ENCODE peak calls at places on chromosomes 12 and 14, in four cellular contexts. One of them, this sample, is unnamed.

GRCh38 chr12:76764856-76765255 is 941 bp downstream of the ZDHHC17 start:
- DNase-seq in neural crest cell: peak; percentile 3
- DNase-seq in AG04449: no peak
- DNase-seq in OCI-LY7: peak; percentile 14
- DNase-seq in this sample: peak; percentile 6

GRCh38 chr12:59689776-59690175 is 93.9 kb downstream of the SLC16A7 start:
- DNase-seq in neural crest cell: no peak
- DNase-seq in AG04449: no peak
- DNase-seq in OCI-LY7: no peak
- DNase-seq in this sample: no peak

GRCh38 chr12:74490390-74491064 is 47.1 kb upstream of the ATXN7L3B start:
- DNase-seq in OCI-LY7: no peak
- DNase-seq in AG04449: no peak
- DNase-seq in neural crest cell: no peak
- DNase-seq in this sample: no peak

GRCh38 chr14:69716483-69717187 is 50.3 kb upstream of the SRSF5 start:
- DNase-seq in neural crest cell: no peak
- DNase-seq in OCI-LY7: no peak
- DNase-seq in AG04449: peak; percentile 84
- DNase-seq in this sample: peak; percentile 91

GRCh38 chr12:127381043-127381668 is 885.8 kb upstream of the TMEM132C start:
- DNase-seq in neural crest cell: peak; percentile 69
- DNase-seq in OCI-LY7: peak; percentile 24
- DNase-seq in AG04449: no peak
- DNase-seq in this sample: no peak

GRCh38 chr12:40697566-40698257 is 5.5 kb downstream of the CNTN1 start:
- DNase-seq in neural crest cell: no peak
- DNase-seq in OCI-LY7: no peak
- DNase-seq in AG04449: no peak
- DNase-seq in this sample: no peak

GRCh38 chr14:63896278-63896720 is 43.5 kb downstream of the SYNE2 start:
- DNase-seq in OCI-LY7: no peak
- DNase-seq in AG04449: peak; percentile 33
- DNase-seq in neural crest cell: no peak
- DNase-seq in this sample: peak; percentile 84

GRCh38 chr12:33267641-33268040 is 172.0 kb downstream of the SYT10 start:
- DNase-seq in AG04449: no peak
- DNase-seq in OCI-LY7: no peak
- DNase-seq in neural crest cell: no peak
- DNase-seq in this sample: no peak

GRCh38 chr12:52053570-52054209 is 2.4 kb downstream of the NR4A1 start:
- DNase-seq in OCI-LY7: no peak
- DNase-seq in neural crest cell: no peak
- DNase-seq in AG04449: no peak
- DNase-seq in this sample: no peak

GRCh38 chr12:85865905-85866304 is 8.2 kb upstream of the NTS start:
- DNase-seq in OCI-LY7: no peak
- DNase-seq in neural crest cell: no peak
- DNase-seq in AG04449: no peak
- DNase-seq in this sample: peak; percentile 20

GRCh38 chr12:115946867-115947695 is 330.4 kb downstream of the MED13L start:
- DNase-seq in OCI-LY7: no peak
- DNase-seq in AG04449: no peak
- DNase-seq in neural crest cell: no peak
- DNase-seq in this sample: no peak

GRCh38 chr14:65203574-65203973 is 101.3 kb upstream of the MAX start:
- DNase-seq in neural crest cell: no peak
- DNase-seq in OCI-LY7: no peak
- DNase-seq in AG04449: no peak
- DNase-seq in this sample: no peak

GRCh38 chr12:71662861-71663560 is 637 bp downstream of the ZFC3H1 start:
- DNase-seq in OCI-LY7: peak; percentile 64
- DNase-seq in AG04449: no peak
- DNase-seq in neural crest cell: peak; percentile 46
- DNase-seq in this sample: peak; percentile 46

GRCh38 chr12:3490848-3491382 is at the start of gene PRMT8:
- DNase-seq in OCI-LY7: no peak
- DNase-seq in AG04449: no peak
- DNase-seq in neural crest cell: peak; percentile 48
- DNase-seq in this sample: peak; percentile 5

GRCh38 chr12:107564946-107565345 is 120.7 kb upstream of the PWP1 start:
- DNase-seq in OCI-LY7: peak; percentile 36
- DNase-seq in AG04449: no peak
- DNase-seq in neural crest cell: no peak
- DNase-seq in this sample: peak; percentile 27

GRCh38 chr14:89617471-89618291 is 200.6 kb upstream of the FOXN3 start:
- DNase-seq in AG04449: no peak
- DNase-seq in OCI-LY7: peak; percentile 63
- DNase-seq in neural crest cell: peak; percentile 6
- DNase-seq in this sample: peak; percentile 40

GRCh38 chr12:1619599-1619998 is 9.4 kb upstream of the WNT5B start:
- DNase-seq in OCI-LY7: no peak
- DNase-seq in AG04449: no peak
- DNase-seq in neural crest cell: no peak
- DNase-seq in this sample: no peak

GRCh38 chr14:79510659-79511058 is 700.6 kb downstream of the DIO2 start:
- DNase-seq in neural crest cell: no peak
- DNase-seq in AG04449: peak; percentile 84
- DNase-seq in OCI-LY7: no peak
- DNase-seq in this sample: peak; percentile 88

GRCh38 chr12:52063081-52063985 is 6.4 kb upstream of the ATG101 start:
- DNase-seq in OCI-LY7: no peak
- DNase-seq in AG04449: no peak
- DNase-seq in neural crest cell: no peak
- DNase-seq in this sample: no peak

GRCh38 chr12:89247962-89248361 is 104.3 kb downstream of the DUSP6 start:
- DNase-seq in OCI-LY7: no peak
- DNase-seq in AG04449: no peak
- DNase-seq in neural crest cell: no peak
- DNase-seq in this sample: no peak

GRCh38 chr12:76558684-76559276 is 791 bp downstream of the OSBPL8 start:
- DNase-seq in neural crest cell: peak; percentile 23
- DNase-seq in AG04449: no peak
- DNase-seq in OCI-LY7: peak; percentile 71
- DNase-seq in this sample: no peak

GRCh38 chr14:85909581-85909980 is 379.6 kb downstream of the FLRT2 start:
- DNase-seq in AG04449: no peak
- DNase-seq in neural crest cell: no peak
- DNase-seq in OCI-LY7: no peak
- DNase-seq in this sample: no peak

GRCh38 chr14:58560208-58560607 is 77.6 kb upstream of the DACT1 start:
- DNase-seq in OCI-LY7: no peak
- DNase-seq in neural crest cell: no peak
- DNase-seq in AG04449: no peak
- DNase-seq in this sample: no peak

GRCh38 chr14:94217116-94217515 is 43.0 kb downstream of the PPP4R4 start:
- DNase-seq in neural crest cell: no peak
- DNase-seq in OCI-LY7: no peak
- DNase-seq in AG04449: no peak
- DNase-seq in this sample: no peak

GRCh38 chr12:79006306-79006705 is 141.7 kb downstream of the SYT1 start:
- DNase-seq in AG04449: no peak
- DNase-seq in OCI-LY7: no peak
- DNase-seq in neural crest cell: no peak
- DNase-seq in this sample: peak; percentile 2

GRCh38 chr14:76682367-76682766 is 78.9 kb upstream of the VASH1 start:
- DNase-seq in neural crest cell: no peak
- DNase-seq in OCI-LY7: no peak
- DNase-seq in AG04449: no peak
- DNase-seq in this sample: no peak

GRCh38 chr12:7989827-7990491 is 42.6 kb upstream of the FOXJ2 start:
- DNase-seq in AG04449: no peak
- DNase-seq in OCI-LY7: no peak
- DNase-seq in neural crest cell: no peak
- DNase-seq in this sample: no peak

GRCh38 chr12:14577344-14577743 is 9.7 kb upstream of the PLBD1 start:
- DNase-seq in OCI-LY7: peak; percentile 79
- DNase-seq in neural crest cell: no peak
- DNase-seq in AG04449: no peak
- DNase-seq in this sample: peak; percentile 4

GRCh38 chr12:12562016-12562483 is 613 bp downstream of the DUSP16 start:
- DNase-seq in neural crest cell: peak; percentile 25
- DNase-seq in AG04449: no peak
- DNase-seq in OCI-LY7: peak; percentile 46
- DNase-seq in this sample: no peak

GRCh38 chr12:7012024-7012607 is 6.2 kb downstream of the LPCAT3 start:
- DNase-seq in OCI-LY7: no peak
- DNase-seq in neural crest cell: no peak
- DNase-seq in AG04449: no peak
- DNase-seq in this sample: no peak

GRCh38 chr14:68306934-68307758 is 485.7 kb downstream of the ZFP36L1 start:
- DNase-seq in OCI-LY7: no peak
- DNase-seq in neural crest cell: no peak
- DNase-seq in AG04449: no peak
- DNase-seq in this sample: no peak

GRCh38 chr12:50533203-50533584 is 28.4 kb downstream of the DIP2B start:
- DNase-seq in OCI-LY7: no peak
- DNase-seq in neural crest cell: no peak
- DNase-seq in AG04449: no peak
- DNase-seq in this sample: no peak

GRCh38 chr14:52314521-52315354 is 626 bp downstream of the PTGER2 start:
- DNase-seq in AG04449: no peak
- DNase-seq in OCI-LY7: no peak
- DNase-seq in neural crest cell: peak; percentile 9
- DNase-seq in this sample: peak; percentile 14

GRCh38 chr12:46419675-46420074 is 47.1 kb upstream of the SLC38A2 start:
- DNase-seq in OCI-LY7: no peak
- DNase-seq in AG04449: no peak
- DNase-seq in neural crest cell: no peak
- DNase-seq in this sample: no peak

GRCh38 chr12:132561784-132562156 is 48.6 kb downstream of the LRCOL1 start:
- DNase-seq in neural crest cell: peak; percentile 48
- DNase-seq in OCI-LY7: peak; percentile 48
- DNase-seq in AG04449: no peak
- DNase-seq in this sample: no peak

GRCh38 chr12:57735952-57736742 is 2.4 kb downstream of the AGAP2 start:
- DNase-seq in neural crest cell: peak; percentile 39
- DNase-seq in OCI-LY7: no peak
- DNase-seq in AG04449: no peak
- DNase-seq in this sample: no peak
- TF ChIP-seq CTCF in neural crest cell: peak; percentile 29
- TF ChIP-seq CTCF in OCI-LY7: no peak
- TF ChIP-seq CTCF in AG04449: peak; percentile 68
- TF ChIP-seq CTCF in this sample: peak; percentile 63

GRCh38 chr12:29552324-29552927 is 54.9 kb upstream of the OVCH1 start:
- DNase-seq in AG04449: no peak
- DNase-seq in neural crest cell: peak; percentile 76
- DNase-seq in OCI-LY7: peak; percentile 42
- DNase-seq in this sample: peak; percentile 40
- TF ChIP-seq CTCF in AG04449: peak; percentile 84
- TF ChIP-seq CTCF in neural crest cell: peak; percentile 100
- TF ChIP-seq CTCF in OCI-LY7: peak; percentile 88
- TF ChIP-seq CTCF in this sample: peak; percentile 97

DNA sequence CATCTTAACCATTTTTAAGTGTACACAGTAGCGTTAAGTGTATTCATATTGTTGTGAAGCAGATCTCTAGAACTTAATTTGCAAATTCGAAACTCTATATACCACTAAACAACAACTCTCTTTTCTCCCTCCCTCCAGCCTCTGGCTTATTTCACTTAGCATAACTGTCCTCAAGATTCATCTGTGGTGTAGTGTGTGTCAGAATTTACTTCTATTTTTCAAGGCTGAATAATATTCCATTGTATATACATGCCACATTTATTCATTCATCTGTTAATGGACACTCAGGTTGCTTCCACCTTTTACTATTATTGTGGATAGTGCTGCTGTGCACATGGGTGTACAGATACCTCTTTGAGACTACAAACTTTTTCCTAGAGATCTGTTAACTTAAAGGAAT is 26.5 kb downstream of the VRK1 start:
- DNase-seq in AG04449: no peak
- DNase-seq in neural crest cell: no peak
- DNase-seq in OCI-LY7: no peak
- DNase-seq in this sample: no peak
- TF ChIP-seq CTCF in AG04449: no peak
- TF ChIP-seq CTCF in neural crest cell: no peak
- TF ChIP-seq CTCF in OCI-LY7: no peak
- TF ChIP-seq CTCF in this sample: no peak

GRCh38 chr14:20818861-20819260 is 16.2 kb upstream of the RNASE1 start:
- DNase-seq in OCI-LY7: no peak
- DNase-seq in AG04449: no peak
- DNase-seq in neural crest cell: no peak
- DNase-seq in this sample: no peak
- TF ChIP-seq CTCF in OCI-LY7: peak; percentile 54
- TF ChIP-seq CTCF in AG04449: no peak
- TF ChIP-seq CTCF in neural crest cell: no peak
- TF ChIP-seq CTCF in this sample: peak; percentile 65

GRCh38 chr12:98424726-98425401 is 90.5 kb upstream of the TMPO start:
- DNase-seq in neural crest cell: peak; percentile 47
- DNase-seq in OCI-LY7: peak; percentile 63
- DNase-seq in AG04449: peak; percentile 67
- DNase-seq in this sample: peak; percentile 84
- TF ChIP-seq CTCF in neural crest cell: peak; percentile 85
- TF ChIP-seq CTCF in OCI-LY7: peak; percentile 91
- TF ChIP-seq CTCF in AG04449: peak; percentile 65
- TF ChIP-seq CTCF in this sample: peak; percentile 81

GRCh38 chr12:24630446-24630845 is 318.5 kb downstream of the BCAT1 start:
- DNase-seq in neural crest cell: no peak
- DNase-seq in AG04449: no peak
- DNase-seq in OCI-LY7: no peak
- DNase-seq in this sample: no peak
- TF ChIP-seq CTCF in neural crest cell: no peak
- TF ChIP-seq CTCF in AG04449: no peak
- TF ChIP-seq CTCF in OCI-LY7: peak; percentile 15
- TF ChIP-seq CTCF in this sample: peak; percentile 45

DNA sequence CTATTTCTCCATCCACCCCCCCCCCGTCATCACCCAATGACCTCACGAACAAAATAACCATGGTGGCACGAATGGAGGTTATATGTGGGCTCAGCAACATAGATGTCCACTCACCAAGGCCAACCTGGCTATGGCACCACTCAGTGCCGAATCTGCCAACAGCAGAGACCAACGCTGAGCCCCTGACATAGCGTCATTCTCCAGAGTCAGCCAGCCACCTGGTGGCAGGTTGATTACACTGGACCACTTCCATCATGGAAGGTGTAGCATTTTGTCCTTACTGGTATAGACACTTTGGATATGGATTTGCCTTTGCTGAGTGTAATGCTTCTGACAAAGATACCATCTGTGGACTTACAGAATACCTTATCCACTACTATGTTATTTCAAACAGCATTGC is 24.2 kb upstream of the DYRK2 start:
- DNase-seq in neural crest cell: no peak
- DNase-seq in AG04449: no peak
- DNase-seq in OCI-LY7: no peak
- DNase-seq in this sample: no peak
- TF ChIP-seq CTCF in neural crest cell: no peak
- TF ChIP-seq CTCF in AG04449: no peak
- TF ChIP-seq CTCF in OCI-LY7: peak; percentile 28
- TF ChIP-seq CTCF in this sample: no peak

GRCh38 chr14:71341160-71341559 is 433.9 kb downstream of the PCNX1 start:
- DNase-seq in neural crest cell: no peak
- DNase-seq in AG04449: no peak
- DNase-seq in OCI-LY7: no peak
- DNase-seq in this sample: no peak
- TF ChIP-seq CTCF in neural crest cell: no peak
- TF ChIP-seq CTCF in AG04449: no peak
- TF ChIP-seq CTCF in OCI-LY7: no peak
- TF ChIP-seq CTCF in this sample: no peak